ENCODE peak calls at places on chromosomes 13 and 19, in five cellular contexts. O is stimulated activated naive CD8-positive, alpha-beta T cell treated with anti-CD3 and anti-CD28 coated beads, Interleukin-15, Interleukin-2, amounts not matched to agents 100 U/mL and 50 U/mL, for 24 hours; N is brain microvascular endothelial cell; L is T-cell; U is GM04504. H is an unnamed sample.

GRCh38 chr19:58355891-58356235 is 2.6 kb upstream of the A1BG start:
- DNase-seq in L (no peak), U (no peak), O (no peak), N (no peak), H (no peak)

GRCh38 chr13:51518847-51519246 is 65.4 kb upstream of the WDFY2 start:
- DNase-seq in O (peak), N (peak), U (no peak), L (no peak), H (peak)

GRCh38 chr13:109964164-109964563 is 177.8 kb upstream of the IRS2 start:
- DNase-seq in L (no peak), U (no peak), N (no peak), O (no peak), H (no peak)

GRCh38 chr13:100478107-100478809 is 110.3 kb downstream of the GGACT start:
- DNase-seq in O (no peak), N (no peak), U (no peak), L (no peak), H (no peak)

GRCh38 chr13:22143671-22144070 is 472.8 kb downstream of the FGF9 start:
- DNase-seq in U (no peak), N (no peak), O (no peak), L (no peak), H (no peak)

GRCh38 chr13:26186995-26187394 is 35.1 kb downstream of the RNF6 start:
- DNase-seq in N (no peak), U (no peak), O (peak), L (no peak), H (peak)

GRCh38 chr19:32677657-32678056 is 2.0 kb downstream of the RGS9BP start:
- DNase-seq in O (no peak), U (no peak), N (no peak), L (no peak), H (no peak)

GRCh38 chr13:88806438-88806837 is 1135.3 kb downstream of the SLITRK5 start:
- DNase-seq in N (no peak), U (no peak), O (no peak), L (no peak), H (no peak)

GRCh38 chr19:13834308-13834790 is 39.1 kb downstream of the ZSWIM4 start:
- DNase-seq in L (no peak), O (no peak), U (no peak), N (no peak), H (no peak)

GRCh38 chr13:112071011-112071901 is 4.3 kb downstream of the SOX1 start:
- DNase-seq in N (no peak), L (no peak), O (no peak), U (no peak), H (no peak)

H was measured in activated CD8-positive, alpha-beta T cell treated with anti-CD3 and anti-CD28 coated beads for 36 hours.